ENCODE peak calls at places on chromosome 9, in four cellular contexts. G is Peyer's patch, X is BE2C, C is GM23248. H is an unnamed sample.

GRCh38 chr9:76431601-76432000 is 27.4 kb upstream of the GCNT1 start:
- DNase-seq in G (no peak), X (no peak), C (no peak), H (no peak)

GRCh38 chr9:93577045-93577939 is 908 bp downstream of the PHF2 start:
- DNase-seq in G (peak; percentile 65), X (no peak), C (peak; percentile 60), H (peak; percentile 32)

GRCh38 chr9:136576269-136576626 is 30.4 kb upstream of the NOTCH1 start:
- DNase-seq in G (no peak), X (no peak), C (peak; percentile 59), H (no peak)

GRCh38 chr9:34459941-34460340 is 1.3 kb downstream of the DNAI1 start:
- DNase-seq in G (no peak), X (no peak), C (peak; percentile 39), H (no peak)

GRCh38 chr9:124480621-124480981 is 26.6 kb downstream of the NR5A1 start:
- DNase-seq in G (no peak), X (peak; percentile 65), C (peak; percentile 48), H (peak; percentile 21)

GRCh38 chr9:28212979-28213378 is 639.7 kb upstream of the C9orf72 start:
- DNase-seq in G (no peak), X (no peak), C (peak; percentile 74), H (peak; percentile 68)

GRCh38 chr9:87662808-87663528 is 63.0 kb upstream of the CTSL start:
- DNase-seq in G (peak; percentile 87), X (peak; percentile 90), C (peak; percentile 80), H (peak; percentile 14)

GRCh38 chr9:89419978-89420394 is 77.9 kb downstream of the SEMA4D start:
- DNase-seq in G (no peak), X (no peak), C (no peak), H (no peak)

GRCh38 chr9:68804911-68805889 is 100.2 kb downstream of the PIP5K1B start:
- DNase-seq in G (no peak), X (no peak), C (no peak), H (no peak)

GRCh38 chr9:87350915-87351314 is 146.8 kb upstream of the DAPK1 start:
- DNase-seq in G (no peak), X (no peak), C (peak; percentile 34), H (no peak)

GRCh38 chr9:125189011-125189360 is 617 bp downstream of the PPP6C start:
- DNase-seq in G (peak; percentile 58), X (peak; percentile 35), C (peak; percentile 49), H (peak; percentile 23)

GRCh38 chr9:20873240-20873860 is 158.1 kb downstream of the HACD4 start:
- DNase-seq in G (no peak), X (no peak), C (peak; percentile 48), H (no peak)

GRCh38 chr9:71929791-71930440 is 18.5 kb downstream of the C9orf85 start:
- DNase-seq in G (no peak), X (no peak), C (peak; percentile 63), H (no peak)

GRCh38 chr9:9792144-9792857 is 820.5 kb downstream of the PTPRD start:
- DNase-seq in G (no peak), X (no peak), C (no peak), H (peak; percentile 30)

GRCh38 chr9:68970150-68970549 is 43.8 kb downstream of the PRKACG start:
- DNase-seq in G (no peak), X (no peak), C (no peak), H (no peak)

GRCh38 chr9:70056545-70056944 is 12.9 kb downstream of the MAMDC2 start:
- DNase-seq in G (no peak), X (no peak), C (no peak), H (no peak)

GRCh38 chr9:104177003-104177611 is 83.0 kb downstream of the SMC2 start:
- DNase-seq in G (no peak), X (no peak), C (peak; percentile 4), H (peak; percentile 25)

GRCh38 chr9:136539427-136540412 is 6.1 kb downstream of the NOTCH1 start:
- DNase-seq in G (peak; percentile 91), X (no peak), C (no peak), H (peak; percentile 97)

GRCh38 chr9:91305596-91305995 is 56.1 kb downstream of the AUH start:
- DNase-seq in G (no peak), X (no peak), C (no peak), H (no peak)

GRCh38 chr9:90251311-90251710 is 391.3 kb downstream of the DIRAS2 start:
- DNase-seq in G (no peak), X (no peak), C (no peak), H (no peak)

GRCh38 chr9:76537150-76537646 is 78.2 kb downstream of the GCNT1 start:
- DNase-seq in G (no peak), X (no peak), C (no peak), H (no peak)

GRCh38 chr9:88551546-88552137 is 16.7 kb downstream of the NXNL2 start:
- DNase-seq in G (no peak), X (no peak), C (no peak), H (no peak)

GRCh38 chr9:91900057-91900816 is 49.8 kb downstream of the ROR2 start:
- DNase-seq in G (no peak), X (peak; percentile 92), C (peak; percentile 19), H (no peak)

GRCh38 chr9:84862786-84863185 is 193.3 kb downstream of the NTRK2 start:
- DNase-seq in G (no peak), X (no peak), C (peak; percentile 81), H (no peak)

GRCh38 chr9:87889882-87890252 is 7.2 kb downstream of the SPATA31E1 start:
- DNase-seq in G (no peak), X (no peak), C (no peak), H (no peak)

GRCh38 chr9:108117775-108118174 is 628.2 kb upstream of the KLF4 start:
- DNase-seq in G (no peak), X (peak; percentile 90), C (no peak), H (no peak)

GRCh38 chr9:70553718-70554673 is 139.5 kb upstream of the KLF9 start:
- DNase-seq in G (no peak), X (no peak), C (peak; percentile 83), H (no peak)

GRCh38 chr9:27787941-27788340 is 214.7 kb upstream of the C9orf72 start:
- DNase-seq in G (no peak), X (no peak), C (no peak), H (no peak)

GRCh38 chr9:126325779-126326178 is 850 bp upstream of the MVB12B start:
- DNase-seq in G (no peak), X (no peak), C (no peak), H (no peak)

GRCh38 chr9:18684608-18685317 is 210.8 kb downstream of the ADAMTSL1 start:
- DNase-seq in G (no peak), X (no peak), C (no peak), H (no peak)

GRCh38 chr9:86406366-86406765 is 52.2 kb upstream of the TUT7 start:
- DNase-seq in G (no peak), X (no peak), C (peak; percentile 83), H (no peak)

GRCh38 chr9:93579711-93580516 is 3.5 kb downstream of the PHF2 start:
- DNase-seq in G (peak; percentile 44), X (no peak), C (no peak), H (no peak)

GRCh38 chr9:136277746-136278145 is 26.1 kb downstream of the CCDC187 start:
- DNase-seq in G (no peak), X (no peak), C (no peak), H (no peak)

GRCh38 chr9:134838651-134839431 is 41.8 kb upstream of the FCN2 start:
- DNase-seq in G (no peak), X (no peak), C (no peak), H (no peak)
- H3K36me3 ChIP-seq in G (no peaks in the 10 kb centered on the region), X (no peaks in the 10 kb centered on the region), C (peaks cover 47% of the 10 kb centered on the region), H (no peaks in the 10 kb centered on the region)

DNA sequence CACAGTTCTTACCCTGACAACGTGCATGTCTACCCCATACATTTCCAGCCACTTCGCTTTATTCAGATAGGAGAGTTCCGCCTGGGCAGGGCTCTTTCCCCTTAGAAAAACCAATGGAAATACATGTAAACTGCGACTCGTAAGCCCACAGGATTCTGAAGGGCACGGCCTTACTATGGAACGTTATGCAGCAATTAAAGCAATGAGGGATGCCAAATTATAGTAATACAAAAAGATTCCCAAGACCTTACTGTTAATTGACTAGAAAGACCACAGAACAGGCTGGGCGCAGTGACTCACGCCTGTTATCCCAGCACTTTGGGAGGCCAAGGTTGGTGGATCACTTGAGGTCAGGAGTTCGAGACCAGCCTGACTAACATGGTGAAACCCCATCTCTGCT is 64.5 kb downstream of the EPB41L4B start:
- DNase-seq in G (no peak), X (no peak), C (peak; percentile 38), H (no peak)
- H3K36me3 ChIP-seq in G (no peaks in the 10 kb centered on the region), X (no peaks in the 10 kb centered on the region), C (no peaks in the 10 kb centered on the region), H (no peaks in the 10 kb centered on the region)

GRCh38 chr9:127568971-127569818 is 42.9 kb upstream of the STXBP1 start:
- DNase-seq in G (peak; percentile 97), X (peak; percentile 85), C (peak; percentile 94), H (peak; percentile 81)
- H3K36me3 ChIP-seq in G (no peaks in the 10 kb centered on the region), X (no peaks in the 10 kb centered on the region), C (peaks cover 12% of the 10 kb centered on the region), H (no peaks in the 10 kb centered on the region)

GRCh38 chr9:121309833-121310425 is 42.0 kb downstream of the GSN start:
- DNase-seq in G (no peak), X (no peak), C (no peak), H (no peak)
- H3K36me3 ChIP-seq in G (no peaks in the 10 kb centered on the region), X (no peaks in the 10 kb centered on the region), C (peaks cover 42% of the 10 kb centered on the region), H (no peaks in the 10 kb centered on the region)

DNA sequence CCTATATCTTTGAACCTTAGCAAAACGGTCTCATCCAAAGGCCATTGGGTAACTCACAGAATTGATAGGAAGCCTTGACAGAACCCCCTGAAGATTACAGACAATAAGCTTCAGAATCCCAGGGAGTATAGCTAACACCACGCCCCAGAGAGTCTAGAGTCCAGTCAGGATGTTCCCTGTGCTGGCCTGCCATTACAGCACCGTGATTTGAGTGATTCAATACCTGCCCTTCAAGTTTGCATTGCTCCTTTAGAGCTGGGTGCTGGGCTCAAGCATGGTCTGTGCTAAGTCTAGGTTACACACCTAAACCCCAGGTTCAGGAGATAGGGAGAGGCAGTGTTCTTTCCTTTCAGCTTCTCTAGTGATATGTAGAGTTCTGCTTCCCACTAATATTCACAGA is 90.5 kb downstream of the RASEF start:
- DNase-seq in G (peak; percentile 46), X (no peak), C (no peak), H (no peak)
- H3K36me3 ChIP-seq in G (no peaks in the 10 kb centered on the region), X (no peaks in the 10 kb centered on the region), C (no peaks in the 10 kb centered on the region), H (no peaks in the 10 kb centered on the region)

GRCh38 chr9:128983536-128983935 is 36.0 kb downstream of the NUP188 start:
- DNase-seq in G (no peak), X (no peak), C (no peak), H (no peak)
- H3K36me3 ChIP-seq in G (peaks cover 4% of the 10 kb centered on the region), X (peaks cover 93% of the 10 kb centered on the region), C (peaks cover 54% of the 10 kb centered on the region), H (peaks cover 11% of the 10 kb centered on the region)

GRCh38 chr9:114025760-114026159 is 52.3 kb downstream of the AMBP start:
- DNase-seq in G (no peak), X (no peak), C (no peak), H (no peak)
- H3K36me3 ChIP-seq in G (no peaks in the 10 kb centered on the region), X (peaks cover 16% of the 10 kb centered on the region), C (peaks cover 33% of the 10 kb centered on the region), H (no peaks in the 10 kb centered on the region)